ENCODE peak calls at places on chromosomes 13 and 19, in five cellular contexts. Y, A, G, E and X are unnamed samples.

GRCh38 chr19:54532528-54532927 is 29.9 kb downstream of the LAIR2 start:
- DNase-seq in Y (no peak), A (no peak), G (no peak), E (no peak), X (no peak)

GRCh38 chr13:74080762-74081161 is 53.4 kb downstream of the KLF12 start:
- DNase-seq in Y (no peak), A (no peak), G (no peak), E (no peak), X (no peak)

GRCh38 chr13:48818495-48818961 is 157.2 kb upstream of the FNDC3A start:
- DNase-seq in Y (peak; percentile 98), A (no peak), G (peak; percentile 96), E (peak; percentile 90), X (peak; percentile 92)

GRCh38 chr13:113095146-113096051 is 10.2 kb upstream of the F7 start:
- DNase-seq in Y (no peak), A (no peak), G (no peak), E (no peak), X (no peak)

GRCh38 chr19:49853852-49854849 is 3.2 kb downstream of the PTOV1 start:
- DNase-seq in Y (no peak), A (no peak), G (no peak), E (no peak), X (no peak)

GRCh38 chr19:709965-710714 is 1.4 kb downstream of the PALM start:
- DNase-seq in Y (no peak), A (no peak), G (no peak), E (no peak), X (peak; percentile 30)

GRCh38 chr13:94550030-94550738 is 45.8 kb downstream of the TGDS start:
- DNase-seq in Y (peak; percentile 52), A (no peak), G (no peak), E (no peak), X (peak; percentile 61)

GRCh38 chr13:45623516-45624090 is 8.1 kb upstream of the ERICH6B start:
- DNase-seq in Y (peak; percentile 16), A (no peak), G (peak; percentile 10), E (no peak), X (peak; percentile 28)

GRCh38 chr19:710767-711166 is 2.0 kb downstream of the PALM start:
- DNase-seq in Y (no peak), A (no peak), G (peak; percentile 20), E (no peak), X (peak; percentile 25)

GRCh38 chr13:101916758-101917474 is 464.4 kb downstream of the ITGBL1 start:
- DNase-seq in Y (no peak), A (no peak), G (no peak), E (no peak), X (no peak)

GRCh38 chr13:59531571-59532091 is 632.1 kb downstream of the DIAPH3 start:
- DNase-seq in Y (peak; percentile 89), A (peak; percentile 70), G (peak; percentile 90), E (peak; percentile 26), X (peak; percentile 83)

GRCh38 chr13:32302461-32302860 is 12.7 kb downstream of the ZAR1L start:
- DNase-seq in Y (no peak), A (no peak), G (no peak), E (no peak), X (no peak)

GRCh38 chr19:38224014-38224862 is at the start of gene DPF1:
- DNase-seq in Y (peak; percentile 56), A (no peak), G (peak; percentile 62), E (no peak), X (peak; percentile 35)

GRCh38 chr13:98729526-98730057 is 22.9 kb downstream of the SLC15A1 start:
- DNase-seq in Y (no peak), A (no peak), G (no peak), E (no peak), X (no peak)

GRCh38 chr19:34732548-34733255 is 1.3 kb upstream of the ZNF181 start:
- DNase-seq in Y (no peak), A (no peak), G (no peak), E (no peak), X (no peak)

GRCh38 chr19:16398530-16399241 is 73.1 kb downstream of the EPS15L1 start:
- DNase-seq in Y (peak; percentile 12), A (no peak), G (no peak), E (no peak), X (peak; percentile 67)

GRCh38 chr19:11014403-11014911 is 53.6 kb downstream of the SMARCA4 start:
- DNase-seq in Y (no peak), A (no peak), G (no peak), E (no peak), X (no peak)

GRCh38 chr19:38304866-38305429 is 897 bp downstream of the C19orf33 start:
- DNase-seq in Y (no peak), A (peak; percentile 92), G (peak; percentile 61), E (no peak), X (no peak)

GRCh38 chr13:38951525-38952313 is 38.9 kb downstream of the STOML3 start:
- DNase-seq in Y (no peak), A (no peak), G (no peak), E (no peak), X (no peak)

GRCh38 chr19:751501-752341 is 809 bp downstream of the MISP start:
- DNase-seq in Y (peak; percentile 87), A (no peak), G (peak; percentile 81), E (peak; percentile 14), X (peak; percentile 81)

GRCh38 chr13:30382836-30383525 is 39.3 kb upstream of the UBE2L5 start:
- DNase-seq in Y (no peak), A (no peak), G (no peak), E (no peak), X (no peak)

GRCh38 chr13:24511019-24511823 is 1.4 kb downstream of the PARP4 start:
- DNase-seq in Y (peak; percentile 91), A (no peak), G (peak; percentile 90), E (peak; percentile 54), X (peak; percentile 78)

GRCh38 chr13:59261928-59262488 is 901.7 kb downstream of the DIAPH3 start:
- DNase-seq in Y (peak; percentile 12), A (no peak), G (no peak), E (no peak), X (peak; percentile 4)

GRCh38 chr13:113441661-113442060 is 11.6 kb downstream of the ADPRHL1 start:
- DNase-seq in Y (no peak), A (no peak), G (no peak), E (no peak), X (no peak)

GRCh38 chr13:57631607-57632275 is at the start of gene PCDH17:
- DNase-seq in Y (no peak), A (peak; percentile 58), G (peak; percentile 60), E (no peak), X (peak; percentile 38)

GRCh38 chr13:105543742-105544141 is 991.7 kb downstream of the EFNB2 start:
- DNase-seq in Y (no peak), A (no peak), G (no peak), E (no peak), X (no peak)

GRCh38 chr13:44075113-44075512 is 195.4 kb downstream of the LACC1 start:
- DNase-seq in Y (no peak), A (no peak), G (no peak), E (no peak), X (no peak)

GRCh38 chr13:35164324-35164932 is 222.4 kb downstream of the NBEA start:
- DNase-seq in Y (peak; percentile 27), A (no peak), G (peak; percentile 50), E (no peak), X (peak; percentile 56)

GRCh38 chr19:31350693-31351211 is 1.5 kb upstream of the TSHZ3 start:
- DNase-seq in Y (peak; percentile 56), A (peak; percentile 81), G (peak; percentile 41), E (no peak), X (peak; percentile 49)

GRCh38 chr13:100637380-100637779 is 37.2 kb downstream of the TMTC4 start:
- DNase-seq in Y (no peak), A (no peak), G (no peak), E (no peak), X (no peak)

GRCh38 chr13:100634686-100635085 is 39.9 kb downstream of the TMTC4 start:
- DNase-seq in Y (no peak), A (no peak), G (no peak), E (no peak), X (no peak)

GRCh38 chr13:100636004-100636403 is 38.6 kb downstream of the TMTC4 start:
- DNase-seq in Y (no peak), A (no peak), G (no peak), E (no peak), X (no peak)

GRCh38 chr13:100633461-100633860 is 41.1 kb downstream of the TMTC4 start:
- DNase-seq in Y (peak; percentile 96), A (no peak), G (peak; percentile 87), E (peak; percentile 79), X (peak; percentile 94)

DNA sequence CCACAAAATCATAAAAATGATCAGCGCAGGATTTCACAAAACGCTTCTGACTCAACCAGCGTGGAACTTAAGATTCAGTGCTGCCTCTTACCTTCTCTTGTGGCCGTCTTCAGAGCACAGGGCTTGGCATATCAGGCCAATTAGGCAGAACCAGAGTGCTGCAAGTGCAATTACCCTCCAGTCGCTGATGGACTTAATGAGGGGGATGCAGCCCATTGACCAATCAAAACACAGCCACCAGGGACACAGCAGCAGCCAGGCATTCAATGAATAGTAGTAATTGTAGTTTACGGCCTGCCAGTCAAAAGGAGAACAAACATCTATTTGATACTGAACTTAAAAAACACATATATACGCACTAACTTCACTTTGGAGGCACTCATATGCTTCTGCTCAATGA is 38.2 kb downstream of the TMTC4 start:
- DNase-seq in Y (no peak), A (no peak), G (no peak), E (no peak), X (no peak)
- H3K4me3 ChIP-seq in Y (no peak overlapping the region), A (no peak overlapping the region), G (no peak overlapping the region), E (no peak overlapping the region), X (no peak overlapping the region)

GRCh38 chr19:6425732-6426686 is 1.4 kb upstream of the KHSRP start:
- DNase-seq in Y (no peak), A (no peak), G (no peak), E (no peak), X (no peak)
- TF ChIP-seq CTCF in Y (no peak), A (peak; percentile 16), G (no peak), E (no peak), X (no peak)

DNA sequence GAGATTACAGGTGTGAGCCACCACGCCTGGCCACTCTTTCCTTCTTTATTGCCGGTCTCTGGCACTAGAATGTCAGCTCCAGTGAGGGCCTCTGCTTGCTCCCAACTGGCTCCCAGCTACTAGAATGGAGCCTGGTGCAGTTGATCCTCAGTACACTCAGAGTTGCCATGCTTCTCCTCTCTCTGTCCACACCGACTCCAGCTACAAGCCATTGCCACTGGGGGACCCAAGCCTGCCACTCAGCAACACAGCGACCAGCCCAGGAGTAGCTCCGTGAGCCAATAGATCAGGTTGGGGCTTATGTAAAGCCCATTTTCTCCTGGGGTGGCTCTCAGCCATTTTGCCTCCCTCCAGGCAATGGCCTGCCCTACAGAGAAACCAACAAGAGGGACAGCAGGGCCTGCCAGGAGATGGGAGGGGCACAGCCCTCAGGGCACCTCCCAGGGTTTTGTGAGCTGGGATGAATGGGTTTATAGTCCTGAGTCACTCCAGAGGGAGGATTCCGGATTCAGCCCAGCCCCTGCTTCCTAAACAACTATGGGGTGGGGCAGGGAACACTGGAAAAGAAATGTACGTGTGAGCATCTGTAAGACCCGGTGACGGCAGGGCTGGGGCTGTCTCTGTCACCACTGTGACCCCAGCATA is 36.5 kb downstream of the OPA3 start:
- DNase-seq in Y (peak; percentile 18), A (no peak), G (peak; percentile 35), E (no peak), X (peak; percentile 60)
- H3K4me3 ChIP-seq in Y (no peak overlapping the region), A (no peak overlapping the region), G (no peak overlapping the region), E (no peak overlapping the region), X (no peak overlapping the region)

DNA sequence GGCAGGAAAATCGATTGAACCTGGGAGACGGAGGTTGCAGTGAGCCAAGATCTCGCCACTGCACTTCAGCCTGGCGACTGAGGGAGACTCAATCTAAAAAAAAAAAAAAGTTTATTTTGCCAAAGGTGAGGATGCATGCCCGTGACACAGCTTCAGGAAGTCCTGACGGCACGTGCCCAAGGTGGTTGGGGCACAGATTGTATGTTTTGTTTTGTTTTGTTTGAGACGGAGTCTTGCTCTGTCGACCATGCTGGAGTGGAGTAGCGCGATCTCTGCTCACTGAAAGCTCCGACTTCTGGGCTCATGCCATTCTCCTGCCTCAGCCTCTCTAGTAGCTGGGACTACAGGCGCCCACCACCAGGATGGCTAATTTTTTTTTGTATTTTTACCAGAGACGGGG is 3.3 kb upstream of the ZNF552 start:
- DNase-seq in Y (no peak), A (no peak), G (no peak), E (no peak), X (no peak)
- TF ChIP-seq CTCF in Y (no peak), A (no peak), G (no peak), E (no peak), X (no peak)